ENCODE peak calls at places on chromosomes 13 and 19, in nine cellular contexts. W, V, C, A, Q, H, N, M and R are unnamed samples.

GRCh38 chr13:51849145-51850101 is 4.4 kb upstream of the TMEM272 start:
- DNase-seq in W (peak; percentile 76), V (no peak), C (peak; percentile 40), A (no peak), Q (no peak), H (no peak), N (no peak), M (no peak), R (no peak)

GRCh38 chr13:100526299-100527030 is 62.1 kb downstream of the GGACT start:
- DNase-seq in W (peak; percentile 47), V (no peak), C (no peak), A (no peak), Q (no peak), H (no peak), N (no peak), M (no peak), R (no peak)

GRCh38 chr13:49444517-49445395 is 682 bp downstream of the SETDB2 start:
- DNase-seq in W (peak; percentile 57), V (no peak), C (peak; percentile 29), A (no peak), Q (no peak), H (no peak), N (no peak), M (peak; percentile 38), R (peak; percentile 60)

GRCh38 chr13:88979465-88980180 is 1308.5 kb downstream of the SLITRK5 start:
- DNase-seq in W (no peak), V (no peak), C (no peak), A (no peak), Q (no peak), H (no peak), N (no peak), M (no peak), R (no peak)

GRCh38 chr19:53981408-53981998 is 9.9 kb upstream of the CACNG6 start:
- DNase-seq in W (no peak), V (no peak), C (no peak), A (no peak), Q (no peak), H (no peak), N (no peak), M (no peak), R (no peak)

GRCh38 chr19:53898680-53899341 is 10.3 kb upstream of the CACNG7 start:
- DNase-seq in W (peak; percentile 98), V (no peak), C (no peak), A (no peak), Q (no peak), H (no peak), N (no peak), M (no peak), R (no peak)

GRCh38 chr19:43872547-43873336 is 45.6 kb downstream of the ZNF283 start:
- DNase-seq in W (no peak), V (no peak), C (no peak), A (no peak), Q (no peak), H (no peak), N (no peak), M (no peak), R (no peak)

GRCh38 chr13:42865703-42866102 is 84.3 kb downstream of the FAM216B start:
- DNase-seq in W (no peak), V (no peak), C (no peak), A (no peak), Q (no peak), H (no peak), N (no peak), M (no peak), R (no peak)

GRCh38 chr13:52999093-52999696 is 29.4 kb upstream of the OLFM4 start:
- DNase-seq in W (no peak), V (no peak), C (no peak), A (no peak), Q (no peak), H (no peak), N (no peak), M (no peak), R (no peak)

GRCh38 chr13:32829676-32830091 is 186.5 kb upstream of the KL start:
- DNase-seq in W (no peak), V (no peak), C (no peak), A (no peak), Q (no peak), H (no peak), N (no peak), M (no peak), R (no peak)

GRCh38 chr19:13689050-13689449 is 75.3 kb upstream of the MRI1 start:
- DNase-seq in W (peak; percentile 43), V (no peak), C (peak; percentile 14), A (no peak), Q (no peak), H (no peak), N (no peak), M (no peak), R (no peak)

GRCh38 chr13:33126909-33127607 is 110.8 kb downstream of the KL start:
- DNase-seq in W (no peak), V (peak; percentile 81), C (no peak), A (no peak), Q (peak; percentile 64), H (no peak), N (no peak), M (no peak), R (no peak)

GRCh38 chr19:2627319-2627829 is 75.1 kb downstream of the GNG7 start:
- DNase-seq in W (no peak), V (peak; percentile 83), C (no peak), A (peak; percentile 80), Q (peak; percentile 65), H (peak; percentile 68), N (peak; percentile 63), M (peak; percentile 93), R (peak; percentile 97)

GRCh38 chr19:33199441-33200265 is 5.5 kb downstream of the LRP3 start:
- DNase-seq in W (no peak), V (no peak), C (no peak), A (no peak), Q (no peak), H (no peak), N (no peak), M (no peak), R (no peak)

DNA sequence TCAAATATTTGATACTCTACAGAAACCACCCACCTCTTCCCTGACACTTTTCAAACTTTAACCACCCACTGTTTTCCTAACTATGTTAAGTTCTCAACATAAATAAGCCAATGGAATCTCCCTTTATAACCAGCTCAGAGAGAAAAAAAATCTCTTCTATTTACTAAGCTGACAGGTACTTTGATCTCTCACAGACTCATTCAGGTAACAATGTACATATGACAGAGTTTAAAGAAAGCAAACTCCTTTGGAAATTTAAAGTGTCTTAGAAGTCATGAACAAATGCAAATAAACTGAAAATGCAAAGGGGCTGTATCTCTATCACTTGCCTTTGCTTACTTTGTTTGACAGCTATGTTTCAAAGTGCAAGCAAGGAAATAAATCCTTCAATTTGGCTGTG is 109.3 kb downstream of the KLF12 start:
- DNase-seq in W (no peak), V (no peak), C (no peak), A (no peak), Q (no peak), H (no peak), N (no peak), M (no peak), R (no peak)
- H3K36me3 ChIP-seq in W (no peaks in the 10 kb centered on the region), V (no peaks in the 10 kb centered on the region), C (no peaks in the 10 kb centered on the region), A (no peaks in the 10 kb centered on the region), Q (no peaks in the 10 kb centered on the region), H (no peaks in the 10 kb centered on the region), N (no peaks in the 10 kb centered on the region), M (no peaks in the 10 kb centered on the region), R (no peaks in the 10 kb centered on the region)

GRCh38 chr13:41499452-41499851 is 42.1 kb downstream of the RGCC start:
- DNase-seq in W (no peak), V (no peak), C (no peak), A (no peak), Q (no peak), H (no peak), N (no peak), M (no peak), R (no peak)
- H3K4me1 ChIP-seq in W (peaks cover 11% of the 10 kb centered on the region), V (peaks cover 6% of the 10 kb centered on the region), C (no peaks in the 10 kb centered on the region), A (peaks cover 8% of the 10 kb centered on the region), Q (peaks cover 36% of the 10 kb centered on the region), H (peaks cover 5% of the 10 kb centered on the region), N (peaks cover under 1% of the 10 kb centered on the region), M (peaks cover 42% of the 10 kb centered on the region), R (peaks cover 22% of the 10 kb centered on the region)

DNA sequence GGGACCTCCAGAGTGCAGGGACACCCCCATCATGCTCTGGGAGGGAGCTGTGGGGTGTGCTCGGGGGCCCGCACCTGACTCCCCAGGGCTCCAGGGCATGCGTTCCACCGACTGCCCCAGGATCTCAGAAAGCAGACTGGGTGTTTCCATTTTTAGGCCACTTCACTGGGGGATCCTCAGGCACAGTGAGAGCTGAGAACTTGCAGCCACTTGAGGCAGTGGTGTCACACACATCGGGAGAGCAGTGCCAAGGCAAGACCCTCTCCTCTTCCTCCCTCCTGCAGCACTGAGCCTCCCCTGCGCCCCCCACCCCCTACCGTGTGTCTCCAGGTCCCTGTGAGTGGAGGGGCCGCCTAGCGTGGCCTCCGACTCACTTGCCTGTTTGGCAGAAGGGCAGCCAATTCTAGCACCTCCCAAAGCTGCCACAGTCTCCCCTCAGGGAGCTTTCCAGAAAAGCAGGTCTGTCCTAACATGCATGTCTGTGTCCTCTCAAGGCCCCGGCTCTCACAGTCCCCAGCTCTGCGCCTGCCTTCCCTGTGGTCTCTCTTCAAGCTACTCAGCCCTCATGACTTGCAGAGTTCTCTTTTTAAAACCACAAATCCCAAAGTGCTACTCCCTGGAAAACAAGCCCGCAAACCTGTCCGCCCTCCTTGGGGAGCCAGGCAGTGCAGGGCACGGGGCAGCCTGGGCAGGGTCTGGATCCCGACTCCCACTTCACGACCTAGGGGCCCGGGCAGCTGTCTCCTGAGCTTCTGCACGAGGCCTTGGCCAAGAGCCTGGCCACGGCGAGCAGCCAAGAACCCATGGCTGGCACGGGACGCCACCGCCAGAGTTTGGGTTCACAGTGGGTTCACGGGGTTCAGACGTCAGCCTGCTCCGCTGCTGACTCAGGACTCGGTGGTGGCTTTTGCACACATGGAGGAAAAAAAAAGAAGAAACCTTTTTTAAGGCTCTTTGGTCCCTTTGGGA is 94.1 kb downstream of the STK24 start:
- DNase-seq in W (peak; percentile 45), V (peak; percentile 91), C (no peak), A (peak; percentile 73), Q (peak; percentile 80), H (peak; percentile 67), N (no peak), M (peak; percentile 64), R (peak; percentile 75)
- H3K27ac ChIP-seq in W (peak overlapping the region; percentile 50), V (peak overlapping the region; percentile 90), C (no peak overlapping the region), A (peak overlapping the region; percentile 43), Q (peak overlapping the region; percentile 53), H (peak overlapping the region; percentile 89), N (peak overlapping the region; percentile 90), M (peak overlapping the region; percentile 76), R (peak overlapping the region; percentile 82)

DNA sequence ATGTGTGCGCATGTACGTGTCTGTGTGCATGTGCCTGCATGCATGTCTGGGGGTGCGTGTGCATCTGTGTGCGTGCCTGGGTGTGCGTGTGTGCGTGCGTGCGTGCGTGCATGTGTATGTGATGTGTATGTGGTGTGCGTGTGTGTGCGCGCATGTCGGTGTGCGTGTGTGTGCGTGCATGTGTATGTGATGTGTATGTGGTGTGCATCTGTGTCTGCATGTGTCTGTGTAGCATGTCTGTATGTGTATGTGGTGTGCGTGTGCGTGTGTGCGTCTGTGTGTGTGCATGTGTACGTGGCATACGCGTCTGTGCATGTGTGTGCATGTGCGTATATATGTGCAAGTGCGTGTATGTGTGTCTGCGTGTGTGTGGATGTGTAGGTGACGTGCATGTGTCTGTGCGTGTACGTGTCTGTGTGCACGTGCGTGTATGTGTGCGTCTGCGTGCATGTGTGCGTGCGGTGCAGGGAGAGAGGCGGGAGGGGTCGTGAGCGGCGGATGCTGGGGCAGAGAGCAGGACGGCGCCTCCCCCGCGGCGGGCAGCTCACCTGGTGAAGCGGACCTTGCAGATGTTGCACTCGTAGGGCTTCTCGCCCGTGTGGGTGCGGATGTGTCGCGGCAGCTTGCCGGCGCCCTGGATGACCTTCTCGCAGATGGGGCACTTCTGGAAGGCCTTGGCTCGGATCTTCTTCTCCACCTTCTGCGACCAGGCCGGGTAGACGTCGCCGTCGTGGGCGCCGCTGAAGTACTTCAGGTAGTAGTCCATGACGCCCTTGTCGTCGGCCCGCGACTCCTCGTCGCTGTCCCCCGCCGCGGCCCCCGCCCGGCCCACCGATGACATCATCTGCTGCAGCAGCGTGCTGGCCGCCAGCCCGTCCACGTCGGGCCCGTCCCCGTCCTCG is 13.0 kb downstream of the ZBTB7A start:
- DNase-seq in W (no peak), V (peak; percentile 87), C (no peak), A (peak; percentile 77), Q (no peak), H (no peak), N (no peak), M (no peak), R (no peak)
- H3K36me3 ChIP-seq in W (no peaks in the 10 kb centered on the region), V (peaks cover 40% of the 10 kb centered on the region), C (peaks cover 32% of the 10 kb centered on the region), A (no peaks in the 10 kb centered on the region), Q (peaks cover 26% of the 10 kb centered on the region), H (peaks cover 9% of the 10 kb centered on the region), N (peaks cover 87% of the 10 kb centered on the region), M (peaks cover 32% of the 10 kb centered on the region), R (peaks cover 45% of the 10 kb centered on the region)